ENCODE peak calls at places on chromosome 21, in four cellular contexts. One of them, this sample, is unnamed.

GRCh38 chr21:41600961-41601572 is 93.1 kb upstream of the TMPRSS2 start:
- DNase-seq in PC-3: no peak
- DNase-seq in mucosa of descending colon: no peak
- DNase-seq in RWPE1: no peak
- DNase-seq in this sample: no peak

GRCh38 chr21:32336711-32337110 is 38.1 kb downstream of the MRAP start:
- DNase-seq in mucosa of descending colon: no peak
- DNase-seq in PC-3: peak
- DNase-seq in RWPE1: peak
- DNase-seq in this sample: no peak

GRCh38 chr21:44052071-44052829 is 40.1 kb downstream of the TRAPPC10 start:
- DNase-seq in PC-3: no peak
- DNase-seq in RWPE1: no peak
- DNase-seq in mucosa of descending colon: no peak
- DNase-seq in this sample: no peak

GRCh38 chr21:37675202-37675801 is 241.0 kb downstream of the KCNJ6 start:
- DNase-seq in PC-3: peak
- DNase-seq in mucosa of descending colon: peak
- DNase-seq in RWPE1: peak
- DNase-seq in this sample: peak

GRCh38 chr21:32626633-32627196 is 14.5 kb upstream of the CFAP298 start:
- DNase-seq in RWPE1: no peak
- DNase-seq in PC-3: peak
- DNase-seq in mucosa of descending colon: no peak
- DNase-seq in this sample: no peak

GRCh38 chr21:15431053-15431452 is 298.7 kb upstream of the USP25 start:
- DNase-seq in RWPE1: no peak
- DNase-seq in PC-3: no peak
- DNase-seq in mucosa of descending colon: no peak
- DNase-seq in this sample: no peak

GRCh38 chr21:31731802-31732537 is at the start of gene SCAF4:
- DNase-seq in mucosa of descending colon: peak
- DNase-seq in RWPE1: peak
- DNase-seq in PC-3: peak
- DNase-seq in this sample: no peak

GRCh38 chr21:38454161-38454560 is 44.1 kb downstream of the ERG start:
- DNase-seq in mucosa of descending colon: no peak
- DNase-seq in PC-3: no peak
- DNase-seq in RWPE1: no peak
- DNase-seq in this sample: no peak

GRCh38 chr21:38505654-38506523 is 7.6 kb upstream of the ERG start:
- DNase-seq in PC-3: peak
- DNase-seq in mucosa of descending colon: no peak
- DNase-seq in RWPE1: peak
- DNase-seq in this sample: no peak

GRCh38 chr21:18155508-18156193 is 89.0 kb upstream of the CHODL start:
- DNase-seq in mucosa of descending colon: no peak
- DNase-seq in PC-3: peak
- DNase-seq in RWPE1: no peak
- DNase-seq in this sample: no peak

GRCh38 chr21:16945580-16945979 is 567.3 kb upstream of the CXADR start:
- DNase-seq in PC-3: no peak
- DNase-seq in RWPE1: no peak
- DNase-seq in mucosa of descending colon: no peak
- DNase-seq in this sample: no peak

GRCh38 chr21:34909492-34910292 is 139.4 kb downstream of the RUNX1 start:
- DNase-seq in RWPE1: no peak
- DNase-seq in PC-3: no peak
- DNase-seq in mucosa of descending colon: no peak
- DNase-seq in this sample: no peak

GRCh38 chr21:37712204-37712934 is 203.9 kb downstream of the KCNJ6 start:
- DNase-seq in mucosa of descending colon: no peak
- DNase-seq in RWPE1: peak
- DNase-seq in PC-3: peak
- DNase-seq in this sample: peak

GRCh38 chr21:37195078-37195477 is 72.1 kb downstream of the VPS26C start:
- DNase-seq in mucosa of descending colon: no peak
- DNase-seq in RWPE1: no peak
- DNase-seq in PC-3: no peak
- DNase-seq in this sample: no peak

DNA sequence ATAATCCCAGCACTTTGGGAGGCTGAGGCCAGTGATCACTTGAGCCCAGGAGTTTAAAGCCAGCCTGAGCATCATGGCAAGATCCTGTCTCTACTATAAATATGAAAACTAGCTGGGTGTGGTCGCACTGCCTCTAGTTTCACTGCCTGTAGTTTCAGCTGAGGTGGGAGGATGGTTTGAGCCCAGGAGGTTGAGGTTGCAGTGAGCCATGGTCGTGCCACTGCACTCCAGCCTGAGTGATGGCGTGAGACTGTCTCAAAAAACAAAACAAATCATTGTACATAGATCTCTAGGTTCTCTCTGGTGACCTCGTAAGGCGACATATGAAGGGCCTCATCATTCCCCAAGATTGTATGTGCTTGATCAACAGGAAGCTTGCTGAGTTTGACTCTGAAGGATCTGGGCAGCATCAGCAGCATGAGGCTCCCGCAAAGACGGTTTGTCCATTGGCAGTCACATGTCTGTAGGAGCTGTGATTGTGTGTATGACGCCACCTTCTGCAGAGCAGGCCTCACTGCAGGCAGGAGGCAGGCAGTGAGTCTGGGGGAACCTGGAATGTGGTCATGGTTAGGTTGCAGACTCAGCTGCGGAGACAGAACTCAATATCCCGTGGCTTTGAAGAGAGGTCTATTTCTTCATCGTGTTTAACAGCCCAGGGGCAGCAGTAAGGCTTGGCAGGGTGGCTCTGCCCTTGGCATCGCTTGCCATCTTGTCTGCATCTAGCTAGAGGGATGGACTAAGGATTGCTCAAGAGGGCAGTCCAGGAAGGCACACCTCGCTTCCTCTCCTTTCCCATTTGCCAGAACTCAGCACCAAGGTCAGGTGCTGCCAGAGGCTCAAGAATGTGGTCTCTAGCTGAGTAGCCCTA is 13.9 kb downstream of the ATP5PO start:
- DNase-seq in PC-3: peak
- DNase-seq in RWPE1: no peak
- DNase-seq in mucosa of descending colon: no peak
- DNase-seq in this sample: no peak
- TF ChIP-seq CTCF in PC-3: peak
- TF ChIP-seq CTCF in RWPE1: peak
- TF ChIP-seq CTCF in mucosa of descending colon: peak
- TF ChIP-seq CTCF in this sample: peak

GRCh38 chr21:45970674-45971486 is 10.7 kb upstream of the COL6A1 start:
- DNase-seq in mucosa of descending colon: peak
- DNase-seq in PC-3: peak
- DNase-seq in RWPE1: peak
- DNase-seq in this sample: no peak
- TF ChIP-seq CTCF in mucosa of descending colon: peak
- TF ChIP-seq CTCF in PC-3: peak
- TF ChIP-seq CTCF in RWPE1: peak
- TF ChIP-seq CTCF in this sample: peak

DNA sequence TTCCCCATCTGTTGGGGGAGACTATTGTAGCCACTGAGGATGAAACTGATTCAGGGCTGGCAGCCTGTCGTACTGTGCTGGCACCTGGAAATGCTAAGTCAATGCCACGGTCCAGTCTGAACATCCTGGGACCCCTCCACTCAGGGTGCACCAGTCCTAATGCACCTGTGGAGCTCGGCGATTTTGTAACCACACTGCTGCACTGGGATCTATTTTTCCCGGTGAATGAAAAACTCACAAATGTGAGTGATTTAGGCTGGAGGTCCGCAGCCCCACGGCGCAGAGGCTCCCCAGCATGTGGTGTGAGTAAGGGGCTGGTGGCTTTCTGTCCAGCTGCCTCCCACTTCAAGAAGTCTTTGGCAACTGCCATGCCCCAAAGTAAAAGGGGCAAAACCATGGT is 35.5 kb downstream of the SETD4 start:
- DNase-seq in RWPE1: no peak
- DNase-seq in mucosa of descending colon: no peak
- DNase-seq in PC-3: no peak
- DNase-seq in this sample: no peak
- TF ChIP-seq CTCF in RWPE1: no peak
- TF ChIP-seq CTCF in mucosa of descending colon: no peak
- TF ChIP-seq CTCF in PC-3: no peak
- TF ChIP-seq CTCF in this sample: no peak

DNA sequence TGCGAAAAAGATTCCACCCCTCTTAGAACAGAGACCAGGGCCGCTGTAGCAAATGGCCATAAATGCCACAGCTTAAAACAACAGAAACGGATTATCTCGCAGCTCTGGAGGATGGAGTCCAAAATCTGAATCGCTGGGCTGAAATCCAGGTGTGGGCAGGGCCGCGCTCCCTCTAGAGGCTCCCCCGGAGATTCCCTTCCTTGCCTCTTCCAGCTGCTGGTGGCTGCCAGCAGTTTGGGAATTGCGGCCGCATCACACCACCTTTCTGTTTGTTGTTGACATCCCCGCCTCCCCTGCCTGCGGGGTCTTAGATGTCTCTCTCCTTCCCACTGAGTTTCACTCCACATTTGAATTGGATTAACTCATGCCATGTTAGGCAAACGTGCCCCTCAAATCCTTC is 15.6 kb downstream of the PDE9A start:
- DNase-seq in RWPE1: no peak
- DNase-seq in mucosa of descending colon: peak
- DNase-seq in PC-3: peak
- DNase-seq in this sample: no peak
- TF ChIP-seq CTCF in RWPE1: no peak
- TF ChIP-seq CTCF in mucosa of descending colon: no peak
- TF ChIP-seq CTCF in PC-3: peak
- TF ChIP-seq CTCF in this sample: no peak

GRCh38 chr21:27759820-27760219 is 792.9 kb upstream of the ADAMTS5 start:
- DNase-seq in PC-3: peak
- DNase-seq in mucosa of descending colon: no peak
- DNase-seq in RWPE1: no peak
- DNase-seq in this sample: no peak
- TF ChIP-seq CTCF in PC-3: peak
- TF ChIP-seq CTCF in mucosa of descending colon: no peak
- TF ChIP-seq CTCF in RWPE1: no peak
- TF ChIP-seq CTCF in this sample: no peak

GRCh38 chr21:45168522-45168921 is 94.1 kb downstream of the ADARB1 start:
- DNase-seq in RWPE1: no peak
- DNase-seq in mucosa of descending colon: no peak
- DNase-seq in PC-3: no peak
- DNase-seq in this sample: no peak

GRCh38 chr21:45169682-45170081 is 95.3 kb downstream of the ADARB1 start:
- DNase-seq in RWPE1: no peak
- DNase-seq in PC-3: no peak
- DNase-seq in mucosa of descending colon: no peak
- DNase-seq in this sample: no peak

GRCh38 chr21:45166931-45167330 is 92.6 kb downstream of the ADARB1 start:
- DNase-seq in PC-3: no peak
- DNase-seq in mucosa of descending colon: no peak
- DNase-seq in RWPE1: no peak
- DNase-seq in this sample: no peak

GRCh38 chr21:45169001-45169400 is 94.6 kb downstream of the ADARB1 start:
- DNase-seq in mucosa of descending colon: no peak
- DNase-seq in PC-3: no peak
- DNase-seq in RWPE1: no peak
- DNase-seq in this sample: no peak

GRCh38 chr21:45167796-45168222 is 93.4 kb downstream of the ADARB1 start:
- DNase-seq in PC-3: peak
- DNase-seq in RWPE1: no peak
- DNase-seq in mucosa of descending colon: no peak
- DNase-seq in this sample: no peak
- TF ChIP-seq CTCF in PC-3: no peak
- TF ChIP-seq CTCF in RWPE1: no peak
- TF ChIP-seq CTCF in mucosa of descending colon: no peak
- TF ChIP-seq CTCF in this sample: no peak

GRCh38 chr21:42644223-42645208 is 8.9 kb upstream of the PDE9A start:
- DNase-seq in RWPE1: no peak
- DNase-seq in PC-3: no peak
- DNase-seq in mucosa of descending colon: peak
- DNase-seq in this sample: no peak

GRCh38 chr21:42646076-42646825 is 7.2 kb upstream of the PDE9A start:
- DNase-seq in RWPE1: no peak
- DNase-seq in mucosa of descending colon: peak
- DNase-seq in PC-3: no peak
- DNase-seq in this sample: no peak

GRCh38 chr21:42646836-42647235 is 6.6 kb upstream of the PDE9A start:
- DNase-seq in PC-3: no peak
- DNase-seq in mucosa of descending colon: peak
- DNase-seq in RWPE1: no peak
- DNase-seq in this sample: no peak

GRCh38 chr21:42642219-42642745 is 11.1 kb upstream of the PDE9A start:
- DNase-seq in PC-3: no peak
- DNase-seq in RWPE1: no peak
- DNase-seq in mucosa of descending colon: peak
- DNase-seq in this sample: no peak

GRCh38 chr21:42645211-42646075 is 8.0 kb upstream of the PDE9A start:
- DNase-seq in mucosa of descending colon: peak
- DNase-seq in RWPE1: no peak
- DNase-seq in PC-3: no peak
- DNase-seq in this sample: no peak
- TF ChIP-seq CTCF in mucosa of descending colon: no peak
- TF ChIP-seq CTCF in RWPE1: no peak
- TF ChIP-seq CTCF in PC-3: no peak
- TF ChIP-seq CTCF in this sample: no peak